ENCODE peak calls at places on chromosomes 11 and 22, in four cellular contexts. One of them, this sample, is unnamed. For H3K4me1 and H3K9me3, the result is how much of the 10 kb centered on the place peaks cover.

GRCh38 chr22:35681454-35682050 is 33.3 kb downstream of the APOL6 start:
- DNase-seq in astrocyte: no peak
- DNase-seq in adrenal gland: no peak
- DNase-seq in fibroblast of lung: no peak
- DNase-seq in this sample: no peak

GRCh38 chr11:13448876-13449275 is 14.1 kb downstream of the BTBD10 start:
- DNase-seq in astrocyte: peak
- DNase-seq in adrenal gland: no peak
- DNase-seq in fibroblast of lung: peak
- DNase-seq in this sample: peak

GRCh38 chr11:6755303-6755952 is 16.3 kb downstream of the OR2AG2 start:
- DNase-seq in astrocyte: no peak
- DNase-seq in adrenal gland: no peak
- DNase-seq in fibroblast of lung: peak
- DNase-seq in this sample: no peak

GRCh38 chr11:62575837-62576236 is 2.1 kb upstream of the EEF1G start:
- DNase-seq in astrocyte: no peak
- DNase-seq in adrenal gland: no peak
- DNase-seq in fibroblast of lung: no peak
- DNase-seq in this sample: no peak

GRCh38 chr22:42316988-42317387 is 46.5 kb upstream of the TCF20 start:
- DNase-seq in astrocyte: peak
- DNase-seq in adrenal gland: no peak
- DNase-seq in fibroblast of lung: no peak
- DNase-seq in this sample: peak

GRCh38 chr11:103624708-103625623 is 411.5 kb upstream of the DDI1 start:
- DNase-seq in astrocyte: peak
- DNase-seq in adrenal gland: no peak
- DNase-seq in fibroblast of lung: peak
- DNase-seq in this sample: no peak

GRCh38 chr11:57638005-57638760 is 11.5 kb downstream of the YPEL4 start:
- DNase-seq in astrocyte: peak
- DNase-seq in adrenal gland: peak
- DNase-seq in fibroblast of lung: peak
- DNase-seq in this sample: peak

GRCh38 chr11:6452219-6452618 is 11.4 kb upstream of the HPX start:
- DNase-seq in astrocyte: no peak
- DNase-seq in adrenal gland: no peak
- DNase-seq in fibroblast of lung: no peak
- DNase-seq in this sample: no peak

GRCh38 chr11:120590472-120590871 is 78.9 kb downstream of the GRIK4 start:
- DNase-seq in astrocyte: peak
- DNase-seq in adrenal gland: no peak
- DNase-seq in fibroblast of lung: peak
- DNase-seq in this sample: no peak

GRCh38 chr11:267491-267994 is 10.7 kb upstream of the NLRP6 start:
- DNase-seq in astrocyte: no peak
- DNase-seq in adrenal gland: peak
- DNase-seq in fibroblast of lung: no peak
- DNase-seq in this sample: peak

GRCh38 chr11:73195191-73196007 is 22.7 kb upstream of the P2RY2 start:
- DNase-seq in astrocyte: no peak
- DNase-seq in adrenal gland: peak
- DNase-seq in fibroblast of lung: no peak
- DNase-seq in this sample: no peak

GRCh38 chr22:25362215-25362882 is 142.9 kb downstream of the CRYBB2 start:
- DNase-seq in astrocyte: no peak
- DNase-seq in adrenal gland: peak
- DNase-seq in fibroblast of lung: peak
- DNase-seq in this sample: peak

GRCh38 chr11:78056093-78056492 is 7.6 kb upstream of the THRSP start:
- DNase-seq in astrocyte: no peak
- DNase-seq in adrenal gland: no peak
- DNase-seq in fibroblast of lung: no peak
- DNase-seq in this sample: no peak

GRCh38 chr11:122937978-122938377 is 43.7 kb downstream of the BSX start:
- DNase-seq in astrocyte: no peak
- DNase-seq in adrenal gland: no peak
- DNase-seq in fibroblast of lung: no peak
- DNase-seq in this sample: no peak

GRCh38 chr11:76859708-76860233 is 947 bp upstream of the ACER3 start:
- DNase-seq in astrocyte: no peak
- DNase-seq in adrenal gland: no peak
- DNase-seq in fibroblast of lung: no peak
- DNase-seq in this sample: peak

GRCh38 chr11:66727883-66728759 is 895 bp downstream of the SPTBN2 start:
- DNase-seq in astrocyte: no peak
- DNase-seq in adrenal gland: no peak
- DNase-seq in fibroblast of lung: no peak
- DNase-seq in this sample: no peak

GRCh38 chr11:134126197-134126822 is 57.4 kb downstream of the JAM3 start:
- DNase-seq in astrocyte: peak
- DNase-seq in adrenal gland: peak
- DNase-seq in fibroblast of lung: peak
- DNase-seq in this sample: no peak

GRCh38 chr11:96393753-96394348 is 4.0 kb downstream of the JRKL start:
- DNase-seq in astrocyte: peak
- DNase-seq in adrenal gland: no peak
- DNase-seq in fibroblast of lung: peak
- DNase-seq in this sample: no peak

GRCh38 chr11:75388386-75389275 is 10.7 kb upstream of the RPS3 start:
- DNase-seq in astrocyte: peak
- DNase-seq in adrenal gland: peak
- DNase-seq in fibroblast of lung: peak
- DNase-seq in this sample: peak

GRCh38 chr22:35638408-35638807 is 9.8 kb upstream of the APOL6 start:
- DNase-seq in astrocyte: peak
- DNase-seq in adrenal gland: peak
- DNase-seq in fibroblast of lung: peak
- DNase-seq in this sample: peak

GRCh38 chr11:126312903-126313460 is 9.1 kb downstream of the DCPS start:
- DNase-seq in astrocyte: no peak
- DNase-seq in adrenal gland: no peak
- DNase-seq in fibroblast of lung: no peak
- DNase-seq in this sample: no peak

GRCh38 chr11:64971421-64972233 is at the start of gene MAJIN:
- DNase-seq in astrocyte: peak
- DNase-seq in adrenal gland: peak
- DNase-seq in fibroblast of lung: peak
- DNase-seq in this sample: peak

GRCh38 chr22:44389181-44389580 is 76.4 kb upstream of the SHISAL1 start:
- DNase-seq in astrocyte: no peak
- DNase-seq in adrenal gland: no peak
- DNase-seq in fibroblast of lung: no peak
- DNase-seq in this sample: no peak

GRCh38 chr11:103927535-103927934 is 108.9 kb upstream of the DDI1 start:
- DNase-seq in astrocyte: no peak
- DNase-seq in adrenal gland: no peak
- DNase-seq in fibroblast of lung: peak
- DNase-seq in this sample: no peak

GRCh38 chr11:77525455-77526091 is 51.7 kb upstream of the PAK1 start:
- DNase-seq in astrocyte: no peak
- DNase-seq in adrenal gland: no peak
- DNase-seq in fibroblast of lung: no peak
- DNase-seq in this sample: no peak

GRCh38 chr11:57251491-57252104 is 14.5 kb upstream of the APLNR start:
- DNase-seq in astrocyte: peak
- DNase-seq in adrenal gland: no peak
- DNase-seq in fibroblast of lung: peak
- DNase-seq in this sample: peak

GRCh38 chr22:36759481-36760159 is 16.3 kb downstream of the IFT27 start:
- DNase-seq in astrocyte: no peak
- DNase-seq in adrenal gland: no peak
- DNase-seq in fibroblast of lung: no peak
- DNase-seq in this sample: no peak

DNA sequence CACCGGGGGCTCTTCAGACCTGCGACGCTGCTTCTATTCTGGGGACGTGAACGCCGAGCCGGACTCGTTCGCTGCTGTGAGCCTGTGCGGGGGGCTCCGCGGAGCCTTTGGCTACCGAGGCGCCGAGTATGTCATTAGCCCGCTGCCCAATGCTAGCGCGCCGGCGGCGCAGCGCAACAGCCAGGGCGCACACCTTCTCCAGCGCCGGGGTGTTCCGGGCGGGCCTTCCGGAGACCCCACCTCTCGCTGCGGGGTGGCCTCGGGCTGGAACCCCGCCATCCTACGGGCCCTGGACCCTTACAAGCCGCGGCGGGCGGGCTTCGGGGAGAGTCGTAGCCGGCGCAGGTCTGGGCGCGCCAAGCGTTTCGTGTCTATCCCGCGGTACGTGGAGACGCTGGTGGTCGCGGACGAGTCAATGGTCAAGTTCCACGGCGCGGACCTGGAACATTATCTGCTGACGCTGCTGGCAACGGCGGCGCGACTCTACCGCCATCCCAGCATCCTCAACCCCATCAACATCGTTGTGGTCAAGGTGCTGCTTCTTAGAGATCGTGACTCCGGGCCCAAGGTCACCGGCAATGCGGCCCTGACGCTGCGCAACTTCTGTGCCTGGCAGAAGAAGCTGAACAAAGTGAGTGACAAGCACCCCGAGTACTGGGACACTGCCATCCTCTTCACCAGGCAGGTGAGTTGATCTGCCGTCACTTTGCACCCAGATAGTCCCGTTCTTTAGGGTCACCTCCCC is 973 bp downstream of the ADAMTS15 start:
- DNase-seq in astrocyte: no peak
- DNase-seq in adrenal gland: no peak
- DNase-seq in fibroblast of lung: no peak
- DNase-seq in this sample: no peak
- H3K27ac ChIP-seq in astrocyte: peak
- H3K27ac ChIP-seq in adrenal gland: peak
- H3K27ac ChIP-seq in fibroblast of lung: peak
- H3K27ac ChIP-seq in this sample: peak

DNA sequence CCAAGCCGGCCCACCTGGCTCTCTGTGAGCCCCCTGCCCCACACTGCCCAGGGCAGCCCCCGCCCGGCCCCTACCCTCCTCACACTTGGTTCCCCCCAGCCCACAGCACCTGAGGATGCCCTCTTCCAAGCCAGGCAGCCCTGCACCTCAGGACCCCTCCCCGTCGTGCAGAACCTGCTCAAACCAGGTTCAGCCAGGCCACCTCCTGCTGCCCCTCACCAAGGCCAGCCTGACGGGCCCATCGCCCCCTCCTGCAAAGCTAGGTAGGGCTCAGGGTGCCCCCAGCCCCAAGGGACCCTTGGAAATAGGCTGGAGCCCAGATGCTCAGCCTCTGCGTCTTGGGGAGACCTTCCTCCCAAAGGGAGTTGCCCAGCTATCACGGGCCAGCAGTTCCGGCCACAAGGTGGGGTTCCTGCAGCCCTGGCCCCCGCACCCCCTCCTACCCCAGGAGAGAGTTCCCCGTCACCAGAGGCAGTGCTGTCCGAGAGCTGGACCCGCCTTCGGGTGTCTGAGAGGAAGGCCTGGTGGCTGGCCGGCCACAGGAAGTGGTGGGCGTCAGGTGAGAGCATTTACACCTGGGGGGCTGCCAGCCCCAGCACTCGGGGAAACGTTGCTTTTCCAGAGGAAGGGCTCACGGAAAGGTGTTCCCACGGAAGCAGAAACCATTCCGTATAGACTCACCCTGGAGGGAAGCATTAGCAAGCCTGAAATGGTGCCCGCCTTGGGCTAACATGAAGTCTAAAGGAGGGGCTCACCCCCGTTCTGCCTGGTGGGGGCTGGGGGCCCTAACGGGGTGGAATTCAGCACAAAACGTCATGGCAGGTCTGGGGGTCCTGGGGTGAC is 3.2 kb upstream of the SYT8 start:
- DNase-seq in astrocyte: no peak
- DNase-seq in adrenal gland: no peak
- DNase-seq in fibroblast of lung: no peak
- DNase-seq in this sample: no peak
- H3K4me1 ChIP-seq in astrocyte: under half
- H3K4me1 ChIP-seq in adrenal gland: under half
- H3K4me1 ChIP-seq in fibroblast of lung: under half
- H3K4me1 ChIP-seq in this sample: under half

GRCh38 chr11:2309251-2310072 is 7.6 kb downstream of the TSPAN32 start:
- DNase-seq in astrocyte: no peak
- DNase-seq in adrenal gland: no peak
- DNase-seq in fibroblast of lung: no peak
- DNase-seq in this sample: peak

GRCh38 chr11:2306971-2307732 is 5.3 kb downstream of the TSPAN32 start:
- DNase-seq in astrocyte: peak
- DNase-seq in adrenal gland: peak
- DNase-seq in fibroblast of lung: no peak
- DNase-seq in this sample: peak

GRCh38 chr11:2308713-2309112 is 6.9 kb downstream of the TSPAN32 start:
- DNase-seq in astrocyte: no peak
- DNase-seq in adrenal gland: no peak
- DNase-seq in fibroblast of lung: no peak
- DNase-seq in this sample: no peak

GRCh38 chr11:2305862-2306823 is 4.3 kb downstream of the TSPAN32 start:
- DNase-seq in astrocyte: peak
- DNase-seq in adrenal gland: peak
- DNase-seq in fibroblast of lung: peak
- DNase-seq in this sample: peak

DNA sequence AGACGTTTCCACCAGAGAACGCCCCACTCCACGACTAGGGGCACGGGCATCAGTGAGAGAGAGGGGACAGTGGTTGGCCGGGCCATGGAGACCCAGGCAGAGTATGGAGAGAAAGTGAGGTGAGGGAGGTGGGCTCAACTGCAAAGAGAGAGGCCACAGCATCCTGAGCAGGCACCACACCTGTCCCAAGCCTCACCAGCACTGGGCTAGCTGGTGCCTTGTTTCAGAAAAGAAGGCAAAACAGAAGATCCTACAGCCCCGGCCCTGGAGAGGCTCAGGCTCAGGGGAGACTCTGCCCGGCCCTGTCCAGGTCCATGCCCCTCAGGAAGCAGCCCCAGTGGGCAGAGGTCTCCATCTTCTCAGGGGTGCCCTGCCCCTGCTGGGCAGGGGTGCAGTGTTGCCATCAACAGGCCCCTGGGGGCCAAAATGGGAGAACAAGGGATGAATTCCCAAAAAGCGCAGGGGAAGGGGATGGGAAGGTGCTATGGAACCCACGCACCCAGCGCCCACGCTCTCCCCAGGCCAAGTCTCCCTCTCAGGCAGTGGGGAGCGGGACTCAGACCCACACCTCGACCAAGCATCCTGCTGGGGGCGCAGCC is 6.0 kb downstream of the TSPAN32 start:
- DNase-seq in astrocyte: no peak
- DNase-seq in adrenal gland: peak
- DNase-seq in fibroblast of lung: no peak
- DNase-seq in this sample: peak
- H3K9me3 ChIP-seq in astrocyte: under half
- H3K9me3 ChIP-seq in adrenal gland: under half
- H3K9me3 ChIP-seq in fibroblast of lung: under half
- H3K9me3 ChIP-seq in this sample: under half

GRCh38 chr22:33242078-33242477 is 183.9 kb upstream of the SYN3 start:
- DNase-seq in astrocyte: no peak
- DNase-seq in adrenal gland: no peak
- DNase-seq in fibroblast of lung: no peak
- DNase-seq in this sample: no peak

DNA sequence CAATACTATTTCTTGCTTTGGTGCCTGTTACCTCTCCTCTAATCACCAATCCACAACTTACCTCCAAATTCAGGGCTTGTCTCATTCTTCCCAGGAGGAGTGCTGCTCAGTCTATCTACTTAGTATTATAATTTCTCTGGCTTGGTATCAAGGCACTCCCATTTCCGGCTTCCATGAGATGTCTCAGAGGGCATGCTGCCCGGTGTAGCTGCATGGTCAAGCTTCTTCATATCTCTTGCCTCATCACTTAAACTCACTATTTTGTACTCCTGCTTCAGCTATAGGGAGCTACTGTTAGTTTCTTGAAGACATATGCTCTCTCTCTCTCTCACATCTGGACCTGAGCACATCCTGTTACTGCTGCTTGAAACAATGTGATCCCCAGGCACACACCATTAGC is 182.7 kb upstream of the SYN3 start:
- DNase-seq in astrocyte: no peak
- DNase-seq in adrenal gland: no peak
- DNase-seq in fibroblast of lung: no peak
- DNase-seq in this sample: no peak
- H3K27ac ChIP-seq in astrocyte: no peak
- H3K27ac ChIP-seq in adrenal gland: no peak
- H3K27ac ChIP-seq in fibroblast of lung: no peak
- H3K27ac ChIP-seq in this sample: no peak

This sample was measured in right cardiac atrium.